ENCODE peak calls at places on chromosomes 6 and 20, in four cellular contexts. One of them, this sample, is unnamed.

GRCh38 chr20:63342561-63343459 is 18.3 kb downstream of the CHRNA4 start:
- DNase-seq in naive thymus-derived CD8-positive, alpha-beta T cell: no peak
- DNase-seq in epithelial cell of esophagus: no peak
- DNase-seq in EL: no peak
- DNase-seq in this sample: no peak

GRCh38 chr6:21115111-21115510 is 478.4 kb upstream of the SOX4 start:
- DNase-seq in naive thymus-derived CD8-positive, alpha-beta T cell: no peak
- DNase-seq in epithelial cell of esophagus: no peak
- DNase-seq in EL: no peak
- DNase-seq in this sample: no peak

GRCh38 chr6:5085638-5086293 is 625 bp downstream of the PPP1R3G start:
- DNase-seq in epithelial cell of esophagus: peak
- DNase-seq in EL: peak
- DNase-seq in naive thymus-derived CD8-positive, alpha-beta T cell: no peak
- DNase-seq in this sample: peak

GRCh38 chr20:32664352-32665159 is 9.2 kb downstream of the C20orf203 start:
- DNase-seq in epithelial cell of esophagus: no peak
- DNase-seq in naive thymus-derived CD8-positive, alpha-beta T cell: no peak
- DNase-seq in EL: no peak
- DNase-seq in this sample: no peak

GRCh38 chr6:1047926-1048595 is 263.8 kb upstream of the FOXQ1 start:
- DNase-seq in EL: no peak
- DNase-seq in epithelial cell of esophagus: no peak
- DNase-seq in naive thymus-derived CD8-positive, alpha-beta T cell: no peak
- DNase-seq in this sample: no peak

GRCh38 chr6:130900913-130901312 is 73.7 kb downstream of the SMLR1 start:
- DNase-seq in epithelial cell of esophagus: peak
- DNase-seq in EL: peak
- DNase-seq in naive thymus-derived CD8-positive, alpha-beta T cell: no peak
- DNase-seq in this sample: peak

GRCh38 chr6:140541288-140541687 is 1166.8 kb upstream of the CITED2 start:
- DNase-seq in EL: peak
- DNase-seq in naive thymus-derived CD8-positive, alpha-beta T cell: no peak
- DNase-seq in epithelial cell of esophagus: peak
- DNase-seq in this sample: no peak

GRCh38 chr6:55825402-55826051 is 49.9 kb downstream of the BMP5 start:
- DNase-seq in EL: peak
- DNase-seq in naive thymus-derived CD8-positive, alpha-beta T cell: no peak
- DNase-seq in epithelial cell of esophagus: peak
- DNase-seq in this sample: peak

GRCh38 chr6:82078286-82078908 is 169.1 kb downstream of the IBTK start:
- DNase-seq in epithelial cell of esophagus: no peak
- DNase-seq in EL: no peak
- DNase-seq in naive thymus-derived CD8-positive, alpha-beta T cell: no peak
- DNase-seq in this sample: no peak

GRCh38 chr6:35590622-35591066 is 77.9 kb upstream of the TULP1 start:
- DNase-seq in epithelial cell of esophagus: no peak
- DNase-seq in EL: no peak
- DNase-seq in naive thymus-derived CD8-positive, alpha-beta T cell: no peak
- DNase-seq in this sample: no peak

GRCh38 chr6:133630651-133631050 is 258.3 kb upstream of the TCF21 start:
- DNase-seq in epithelial cell of esophagus: no peak
- DNase-seq in naive thymus-derived CD8-positive, alpha-beta T cell: no peak
- DNase-seq in EL: peak
- DNase-seq in this sample: no peak

This sample was measured in mammary epithelial cell.